ENCODE peak calls at places on chromosomes 11 and 22, in nine cellular contexts. A is BJ, M is cardiac fibroblast, S is HFF-Myc, Q is fibroblast of mammary gland, N is ovary, X is HL-60, C is prostate gland, W is pancreas. K is an unnamed sample.
A peak's percentile ranks its signal among the peaks of the same experiment; 100 is the strongest.

GRCh38 chr11:120375076-120375475 is 38.9 kb downstream of the ARHGEF12 start:
- DNase-seq in A (no peak), M (peak; percentile 62), S (no peak), Q (no peak), N (no peak), X (no peak), C (no peak), W (no peak), K (no peak)

GRCh38 chr11:108221401-108221800 is 1.0 kb downstream of the NPAT start:
- DNase-seq in A (no peak), M (peak; percentile 38), S (no peak), Q (peak; percentile 40), N (no peak), X (no peak), C (no peak), W (no peak), K (peak; percentile 21)

GRCh38 chr11:70483077-70483861 is 84.9 kb downstream of the CTTN start:
- DNase-seq in A (no peak), M (peak; percentile 65), S (no peak), Q (peak; percentile 74), N (no peak), X (peak; percentile 42), C (no peak), W (no peak), K (no peak)

GRCh38 chr11:107272561-107272960 is 185.1 kb downstream of the CWF19L2 start:
- DNase-seq in A (no peak), M (no peak), S (no peak), Q (no peak), N (no peak), X (no peak), C (no peak), W (no peak), K (no peak)

GRCh38 chr11:120306519-120307242 is 18.4 kb upstream of the TLCD5 start:
- DNase-seq in A (peak; percentile 46), M (peak; percentile 95), S (peak; percentile 66), Q (peak; percentile 94), N (no peak), X (no peak), C (no peak), W (no peak), K (peak; percentile 71)

GRCh38 chr11:57047610-57048009 is 58.9 kb downstream of the OR5AK2 start:
- DNase-seq in A (no peak), M (no peak), S (no peak), Q (no peak), N (no peak), X (no peak), C (no peak), W (no peak), K (no peak)

GRCh38 chr22:18091916-18092526 is 14.2 kb downstream of the PEX26 start:
- DNase-seq in A (no peak), M (peak; percentile 85), S (no peak), Q (peak; percentile 78), N (peak; percentile 76), X (no peak), C (peak; percentile 62), W (peak; percentile 73), K (no peak)

GRCh38 chr11:69123593-69124545 is 31.9 kb upstream of the SMIM38 start:
- DNase-seq in A (no peak), M (no peak), S (no peak), Q (no peak), N (peak; percentile 21), X (no peak), C (no peak), W (no peak), K (no peak)

GRCh38 chr11:12963051-12963450 is 46.1 kb upstream of the RASSF10 start:
- DNase-seq in A (no peak), M (no peak), S (no peak), Q (no peak), N (no peak), X (no peak), C (no peak), W (no peak), K (no peak)

GRCh38 chr11:119782673-119783072 is 53.7 kb upstream of the NECTIN1 start:
- DNase-seq in A (no peak), M (peak; percentile 20), S (no peak), Q (peak; percentile 24), N (no peak), X (no peak), C (no peak), W (no peak), K (no peak)

GRCh38 chr22:25068701-25069100 is 116.2 kb downstream of the KIAA1671 start:
- DNase-seq in A (no peak), M (no peak), S (no peak), Q (no peak), N (no peak), X (no peak), C (no peak), W (no peak), K (no peak)

GRCh38 chr11:65414776-65415498 is 7.7 kb upstream of the NEAT1 start:
- DNase-seq in A (no peak), M (peak; percentile 22), S (no peak), Q (peak; percentile 74), N (peak; percentile 20), X (no peak), C (no peak), W (no peak), K (no peak)

GRCh38 chr22:46290121-46290842 is 6.4 kb upstream of the GTSE1 start:
- DNase-seq in A (no peak), M (no peak), S (no peak), Q (no peak), N (no peak), X (no peak), C (no peak), W (no peak), K (no peak)

GRCh38 chr22:22431271-22432220 is 77.0 kb downstream of the ZNF280B start:
- DNase-seq in A (no peak), M (peak; percentile 64), S (peak; percentile 20), Q (peak; percentile 45), N (no peak), X (peak; percentile 63), C (peak; percentile 33), W (peak; percentile 31), K (peak; percentile 1)

GRCh38 chr11:70851308-70851707 is 401.1 kb downstream of the SHANK2 start:
- DNase-seq in A (no peak), M (no peak), S (no peak), Q (no peak), N (no peak), X (no peak), C (no peak), W (no peak), K (no peak)

DNA sequence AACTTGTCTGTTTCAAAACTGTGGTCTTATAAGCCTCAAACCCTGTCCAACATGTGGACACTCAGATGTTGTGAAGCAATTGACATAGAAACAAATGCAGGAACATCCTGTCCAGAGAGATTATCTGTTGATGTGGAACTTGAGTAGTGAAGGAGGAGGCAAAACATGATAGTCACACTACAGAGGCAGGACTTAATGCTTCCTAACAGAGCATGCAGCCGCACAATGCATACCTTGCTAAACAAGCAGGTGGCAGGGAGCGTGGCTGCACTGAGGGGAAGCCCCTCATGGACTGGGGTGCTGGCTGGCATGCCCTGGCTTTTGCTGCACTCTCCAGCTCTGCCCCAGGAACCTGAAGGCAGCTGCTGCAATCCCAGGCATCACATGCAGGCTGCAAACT is 5.3 kb downstream of the C22orf39 start:
- DNase-seq in A (no peak), M (no peak), S (no peak), Q (no peak), N (no peak), X (no peak), C (no peak), W (no peak), K (no peak)
- TF ChIP-seq CTCF in A (no peak), M (no peak), S (no peak), Q (no peak), N (no peak), X (no peak), C (no peak), W (no peak), K (no peak)

DNA sequence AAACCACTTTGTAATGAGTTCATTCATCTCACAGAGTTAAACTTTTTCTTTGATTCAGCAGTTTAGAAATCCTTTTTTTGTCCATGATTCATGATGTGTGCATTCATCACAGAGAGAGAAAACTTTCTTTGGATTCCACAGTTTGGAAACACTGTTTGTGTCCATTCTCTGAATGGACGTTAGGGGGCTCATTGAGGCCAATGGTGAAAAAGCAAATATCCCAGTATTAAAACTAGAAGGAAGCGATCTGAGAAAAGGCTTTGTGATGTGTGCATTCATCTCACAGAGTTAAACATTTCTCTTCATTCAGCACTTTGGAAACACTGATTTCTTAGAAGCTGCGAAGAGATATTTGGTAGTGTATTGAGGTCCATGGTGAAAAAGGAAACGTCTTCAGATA is 155.6 kb upstream of the TRIM48 start:
- DNase-seq in A (no peak), M (no peak), S (no peak), Q (no peak), N (no peak), X (no peak), C (no peak), W (no peak), K (no peak)
- H3K4me3 ChIP-seq in A (no peak overlapping the region), M (no peak overlapping the region), S (no peak overlapping the region), Q (no peak overlapping the region), N (no peak overlapping the region), X (no peak overlapping the region), C (no peak overlapping the region), W (no peak overlapping the region), K (no peak overlapping the region)

DNA sequence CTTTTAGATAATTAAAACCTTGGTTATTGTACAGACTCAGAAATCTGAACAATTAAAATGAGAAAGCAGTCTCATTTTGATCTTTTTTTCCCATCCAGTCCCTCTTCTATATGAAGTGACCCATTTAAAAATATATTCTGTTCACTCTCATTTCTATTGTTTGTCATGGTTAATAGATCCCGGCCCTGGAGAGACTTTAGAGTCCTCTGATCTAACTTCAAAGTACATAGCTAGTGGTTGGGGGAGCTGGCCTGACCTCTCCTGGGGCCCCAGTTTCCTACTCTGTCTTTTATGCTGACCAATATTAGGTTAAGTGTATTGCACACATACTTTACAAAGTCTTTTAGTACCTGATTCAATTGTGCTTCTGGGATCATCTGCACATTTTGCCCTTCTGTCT is 13.5 kb downstream of the MRPL48 start:
- DNase-seq in A (no peak), M (no peak), S (no peak), Q (no peak), N (no peak), X (no peak), C (no peak), W (no peak), K (no peak)
- TF ChIP-seq CTCF in A (no peak), M (no peak), S (no peak), Q (no peak), N (no peak), X (no peak), C (no peak), W (no peak), K (no peak)

GRCh38 chr22:36197601-36198146 is 3.9 kb downstream of the APOL4 start:
- DNase-seq in A (no peak), M (no peak), S (no peak), Q (no peak), N (no peak), X (peak; percentile 9), C (no peak), W (no peak), K (no peak)

GRCh38 chr22:36198482-36198881 is 3.1 kb downstream of the APOL4 start:
- DNase-seq in A (no peak), M (no peak), S (no peak), Q (no peak), N (no peak), X (no peak), C (no peak), W (no peak), K (no peak)

GRCh38 chr22:36198936-36199616 is 2.5 kb downstream of the APOL4 start:
- DNase-seq in A (no peak), M (no peak), S (no peak), Q (no peak), N (no peak), X (no peak), C (no peak), W (no peak), K (no peak)

GRCh38 chr22:36196254-36197064 is 5.2 kb downstream of the APOL4 start:
- DNase-seq in A (no peak), M (no peak), S (no peak), Q (no peak), N (no peak), X (no peak), C (no peak), W (no peak), K (no peak)

GRCh38 chr22:36197065-36197440 is 4.6 kb downstream of the APOL4 start:
- DNase-seq in A (no peak), M (peak; percentile 72), S (no peak), Q (peak; percentile 57), N (peak; percentile 49), X (no peak), C (no peak), W (no peak), K (no peak)
- H3K4me3 ChIP-seq in A (no peak overlapping the region), M (no peak overlapping the region), S (no peak overlapping the region), Q (no peak overlapping the region), N (no peak overlapping the region), X (no peak overlapping the region), C (no peak overlapping the region), W (no peak overlapping the region), K (no peak overlapping the region)

K was measured in AG09309.